ENCODE peak calls at places on chromosomes 16 and 17, in ten cellular contexts. One of them, this sample, is unnamed.

GRCh38 chr17:65485388-65486299 is 75.8 kb downstream of the AXIN2 start:
- DNase-seq in HFFc6: no peak
- DNase-seq in HFF-Myc: no peak
- DNase-seq in neural crest cell: no peak
- DNase-seq in tibial artery: peak; percentile 88
- DNase-seq in heart left ventricle: peak; percentile 81
- DNase-seq in GM06990: no peak
- DNase-seq in brain microvascular endothelial cell: no peak
- DNase-seq in nephron progenitor cell: no peak
- DNase-seq in CD8-positive, alpha-beta T cell: no peak
- DNase-seq in this sample: no peak

GRCh38 chr17:64426584-64426983 is 22.3 kb upstream of the MILR1 start:
- DNase-seq in CD8-positive, alpha-beta T cell: no peak
- DNase-seq in heart left ventricle: no peak
- DNase-seq in tibial artery: no peak
- DNase-seq in neural crest cell: no peak
- DNase-seq in nephron progenitor cell: no peak
- DNase-seq in HFFc6: no peak
- DNase-seq in GM06990: no peak
- DNase-seq in HFF-Myc: no peak
- DNase-seq in brain microvascular endothelial cell: no peak
- DNase-seq in this sample: no peak

GRCh38 chr16:3642397-3643094 is 11.9 kb upstream of the DNASE1 start:
- DNase-seq in HFF-Myc: no peak
- DNase-seq in tibial artery: peak; percentile 31
- DNase-seq in GM06990: no peak
- DNase-seq in heart left ventricle: no peak
- DNase-seq in HFFc6: no peak
- DNase-seq in brain microvascular endothelial cell: peak; percentile 56
- DNase-seq in CD8-positive, alpha-beta T cell: no peak
- DNase-seq in neural crest cell: no peak
- DNase-seq in nephron progenitor cell: peak; percentile 30
- DNase-seq in this sample: no peak

GRCh38 chr16:81636298-81636960 is 142.7 kb upstream of the PLCG2 start:
- DNase-seq in CD8-positive, alpha-beta T cell: no peak
- DNase-seq in brain microvascular endothelial cell: no peak
- DNase-seq in neural crest cell: no peak
- DNase-seq in heart left ventricle: no peak
- DNase-seq in HFF-Myc: no peak
- DNase-seq in nephron progenitor cell: no peak
- DNase-seq in GM06990: no peak
- DNase-seq in HFFc6: no peak
- DNase-seq in tibial artery: no peak
- DNase-seq in this sample: no peak

GRCh38 chr17:78340183-78340955 is 19.5 kb downstream of the SOCS3 start:
- DNase-seq in HFF-Myc: no peak
- DNase-seq in CD8-positive, alpha-beta T cell: no peak
- DNase-seq in neural crest cell: no peak
- DNase-seq in GM06990: no peak
- DNase-seq in nephron progenitor cell: no peak
- DNase-seq in brain microvascular endothelial cell: no peak
- DNase-seq in heart left ventricle: peak; percentile 26
- DNase-seq in tibial artery: no peak
- DNase-seq in HFFc6: no peak
- DNase-seq in this sample: no peak

GRCh38 chr17:76569607-76570279 is 15.9 kb downstream of the ST6GALNAC2 start:
- DNase-seq in CD8-positive, alpha-beta T cell: no peak
- DNase-seq in HFF-Myc: no peak
- DNase-seq in GM06990: no peak
- DNase-seq in tibial artery: no peak
- DNase-seq in HFFc6: no peak
- DNase-seq in brain microvascular endothelial cell: no peak
- DNase-seq in heart left ventricle: no peak
- DNase-seq in nephron progenitor cell: no peak
- DNase-seq in neural crest cell: no peak
- DNase-seq in this sample: no peak

GRCh38 chr16:82700541-82701240 is 73.9 kb downstream of the CDH13 start:
- DNase-seq in HFFc6: peak; percentile 32
- DNase-seq in nephron progenitor cell: no peak
- DNase-seq in HFF-Myc: no peak
- DNase-seq in neural crest cell: no peak
- DNase-seq in GM06990: peak; percentile 30
- DNase-seq in tibial artery: no peak
- DNase-seq in brain microvascular endothelial cell: peak; percentile 75
- DNase-seq in CD8-positive, alpha-beta T cell: no peak
- DNase-seq in heart left ventricle: no peak
- DNase-seq in this sample: no peak

GRCh38 chr16:57834936-57835335 is 32.6 kb upstream of the KIFC3 start:
- DNase-seq in brain microvascular endothelial cell: peak; percentile 52
- DNase-seq in CD8-positive, alpha-beta T cell: no peak
- DNase-seq in HFFc6: no peak
- DNase-seq in nephron progenitor cell: no peak
- DNase-seq in heart left ventricle: no peak
- DNase-seq in GM06990: no peak
- DNase-seq in neural crest cell: no peak
- DNase-seq in tibial artery: no peak
- DNase-seq in HFF-Myc: no peak
- DNase-seq in this sample: no peak

GRCh38 chr16:15523092-15523541 is 88.7 kb downstream of the BMERB1 start:
- DNase-seq in CD8-positive, alpha-beta T cell: no peak
- DNase-seq in HFFc6: no peak
- DNase-seq in tibial artery: no peak
- DNase-seq in GM06990: peak; percentile 5
- DNase-seq in HFF-Myc: no peak
- DNase-seq in heart left ventricle: no peak
- DNase-seq in neural crest cell: no peak
- DNase-seq in nephron progenitor cell: no peak
- DNase-seq in brain microvascular endothelial cell: no peak
- DNase-seq in this sample: no peak

GRCh38 chr16:82653550-82654511 is 27.1 kb downstream of the CDH13 start:
- DNase-seq in heart left ventricle: no peak
- DNase-seq in tibial artery: no peak
- DNase-seq in GM06990: peak; percentile 74
- DNase-seq in brain microvascular endothelial cell: peak; percentile 93
- DNase-seq in neural crest cell: no peak
- DNase-seq in HFFc6: peak; percentile 92
- DNase-seq in CD8-positive, alpha-beta T cell: peak; percentile 1
- DNase-seq in nephron progenitor cell: no peak
- DNase-seq in HFF-Myc: peak; percentile 97
- DNase-seq in this sample: peak; percentile 61

GRCh38 chr16:51120289-51121008 is 30.6 kb downstream of the SALL1 start:
- DNase-seq in CD8-positive, alpha-beta T cell: no peak
- DNase-seq in nephron progenitor cell: no peak
- DNase-seq in heart left ventricle: no peak
- DNase-seq in tibial artery: no peak
- DNase-seq in brain microvascular endothelial cell: no peak
- DNase-seq in HFF-Myc: no peak
- DNase-seq in neural crest cell: no peak
- DNase-seq in HFFc6: no peak
- DNase-seq in GM06990: no peak
- DNase-seq in this sample: no peak

GRCh38 chr17:56833812-56834379 is at the start of the genes C17orf67 and DGKE:
- DNase-seq in nephron progenitor cell: peak; percentile 99
- DNase-seq in HFFc6: peak; percentile 94
- DNase-seq in neural crest cell: peak; percentile 92
- DNase-seq in HFF-Myc: peak; percentile 70
- DNase-seq in heart left ventricle: peak; percentile 99
- DNase-seq in brain microvascular endothelial cell: peak; percentile 93
- DNase-seq in tibial artery: peak; percentile 99
- DNase-seq in CD8-positive, alpha-beta T cell: peak; percentile 98
- DNase-seq in GM06990: peak; percentile 94
- DNase-seq in this sample: peak; percentile 94

GRCh38 chr17:56833023-56833811 is 503 bp downstream of the C17orf67 start:
- DNase-seq in nephron progenitor cell: no peak
- DNase-seq in brain microvascular endothelial cell: peak; percentile 45
- DNase-seq in GM06990: peak; percentile 90
- DNase-seq in HFFc6: peak; percentile 32
- DNase-seq in HFF-Myc: no peak
- DNase-seq in CD8-positive, alpha-beta T cell: peak; percentile 28
- DNase-seq in heart left ventricle: peak; percentile 79
- DNase-seq in tibial artery: peak; percentile 73
- DNase-seq in neural crest cell: peak; percentile 33
- DNase-seq in this sample: no peak

GRCh38 chr17:56832446-56832845 is 1.3 kb downstream of the C17orf67 start:
- DNase-seq in GM06990: no peak
- DNase-seq in heart left ventricle: no peak
- DNase-seq in nephron progenitor cell: no peak
- DNase-seq in HFFc6: no peak
- DNase-seq in tibial artery: no peak
- DNase-seq in CD8-positive, alpha-beta T cell: no peak
- DNase-seq in brain microvascular endothelial cell: no peak
- DNase-seq in neural crest cell: no peak
- DNase-seq in HFF-Myc: no peak
- DNase-seq in this sample: no peak

GRCh38 chr17:56830726-56831363 is 2.9 kb downstream of the C17orf67 start:
- DNase-seq in GM06990: no peak
- DNase-seq in tibial artery: no peak
- DNase-seq in CD8-positive, alpha-beta T cell: no peak
- DNase-seq in neural crest cell: no peak
- DNase-seq in HFFc6: no peak
- DNase-seq in brain microvascular endothelial cell: no peak
- DNase-seq in HFF-Myc: no peak
- DNase-seq in heart left ventricle: no peak
- DNase-seq in nephron progenitor cell: no peak
- DNase-seq in this sample: no peak

GRCh38 chr17:56831364-56832095 is 2.2 kb downstream of the C17orf67 start:
- DNase-seq in CD8-positive, alpha-beta T cell: no peak
- DNase-seq in brain microvascular endothelial cell: no peak
- DNase-seq in tibial artery: no peak
- DNase-seq in GM06990: no peak
- DNase-seq in heart left ventricle: no peak
- DNase-seq in HFFc6: no peak
- DNase-seq in neural crest cell: no peak
- DNase-seq in nephron progenitor cell: no peak
- DNase-seq in HFF-Myc: no peak
- DNase-seq in this sample: no peak
- TF ChIP-seq CTCF in CD8-positive, alpha-beta T cell: no peak
- TF ChIP-seq CTCF in brain microvascular endothelial cell: no peak
- TF ChIP-seq CTCF in tibial artery: no peak
- TF ChIP-seq CTCF in GM06990: no peak
- TF ChIP-seq CTCF in heart left ventricle: no peak
- TF ChIP-seq CTCF in HFFc6: no peak
- TF ChIP-seq CTCF in neural crest cell: no peak
- TF ChIP-seq CTCF in nephron progenitor cell: no peak
- TF ChIP-seq CTCF in HFF-Myc: no peak
- TF ChIP-seq CTCF in this sample: no peak

GRCh38 chr17:58637011-58637570 is 54.8 kb downstream of the TEX14 start:
- DNase-seq in HFF-Myc: no peak
- DNase-seq in CD8-positive, alpha-beta T cell: no peak
- DNase-seq in HFFc6: no peak
- DNase-seq in heart left ventricle: no peak
- DNase-seq in brain microvascular endothelial cell: no peak
- DNase-seq in tibial artery: no peak
- DNase-seq in nephron progenitor cell: no peak
- DNase-seq in GM06990: no peak
- DNase-seq in neural crest cell: no peak
- DNase-seq in this sample: no peak

GRCh38 chr17:58626905-58627304 is 64.9 kb downstream of the TEX14 start:
- DNase-seq in neural crest cell: no peak
- DNase-seq in tibial artery: no peak
- DNase-seq in GM06990: no peak
- DNase-seq in brain microvascular endothelial cell: no peak
- DNase-seq in HFF-Myc: no peak
- DNase-seq in HFFc6: no peak
- DNase-seq in CD8-positive, alpha-beta T cell: no peak
- DNase-seq in heart left ventricle: no peak
- DNase-seq in nephron progenitor cell: no peak
- DNase-seq in this sample: no peak

GRCh38 chr17:58632324-58633314 is 59.2 kb downstream of the TEX14 start:
- DNase-seq in CD8-positive, alpha-beta T cell: no peak
- DNase-seq in GM06990: peak; percentile 13
- DNase-seq in nephron progenitor cell: no peak
- DNase-seq in heart left ventricle: no peak
- DNase-seq in HFF-Myc: no peak
- DNase-seq in neural crest cell: no peak
- DNase-seq in HFFc6: no peak
- DNase-seq in brain microvascular endothelial cell: no peak
- DNase-seq in tibial artery: no peak
- DNase-seq in this sample: no peak

GRCh38 chr17:58630883-58631522 is 60.8 kb downstream of the TEX14 start:
- DNase-seq in heart left ventricle: no peak
- DNase-seq in HFF-Myc: no peak
- DNase-seq in GM06990: peak; percentile 75
- DNase-seq in neural crest cell: peak; percentile 26
- DNase-seq in nephron progenitor cell: peak; percentile 44
- DNase-seq in brain microvascular endothelial cell: peak; percentile 73
- DNase-seq in CD8-positive, alpha-beta T cell: no peak
- DNase-seq in HFFc6: peak; percentile 97
- DNase-seq in tibial artery: no peak
- DNase-seq in this sample: no peak

GRCh38 chr17:58631523-58632323 is 60.1 kb downstream of the TEX14 start:
- DNase-seq in brain microvascular endothelial cell: peak; percentile 97
- DNase-seq in nephron progenitor cell: peak; percentile 90
- DNase-seq in HFFc6: peak; percentile 99
- DNase-seq in tibial artery: peak; percentile 96
- DNase-seq in CD8-positive, alpha-beta T cell: peak; percentile 84
- DNase-seq in neural crest cell: peak; percentile 87
- DNase-seq in heart left ventricle: peak; percentile 96
- DNase-seq in HFF-Myc: peak; percentile 99
- DNase-seq in GM06990: peak; percentile 90
- DNase-seq in this sample: peak; percentile 82
- TF ChIP-seq CTCF in brain microvascular endothelial cell: no peak
- TF ChIP-seq CTCF in nephron progenitor cell: no peak
- TF ChIP-seq CTCF in HFFc6: peak; percentile 48
- TF ChIP-seq CTCF in tibial artery: peak; percentile 41
- TF ChIP-seq CTCF in CD8-positive, alpha-beta T cell: no peak
- TF ChIP-seq CTCF in neural crest cell: peak; percentile 53
- TF ChIP-seq CTCF in heart left ventricle: peak; percentile 21
- TF ChIP-seq CTCF in HFF-Myc: peak; percentile 16
- TF ChIP-seq CTCF in GM06990: no peak
- TF ChIP-seq CTCF in this sample: peak; percentile 23

GRCh38 chr16:67357561-67357960 is 30.9 kb downstream of the LRRC36 start:
- DNase-seq in HFFc6: no peak
- DNase-seq in CD8-positive, alpha-beta T cell: no peak
- DNase-seq in nephron progenitor cell: no peak
- DNase-seq in heart left ventricle: no peak
- DNase-seq in brain microvascular endothelial cell: no peak
- DNase-seq in GM06990: no peak
- DNase-seq in HFF-Myc: no peak
- DNase-seq in tibial artery: no peak
- DNase-seq in neural crest cell: no peak
- DNase-seq in this sample: no peak
- TF ChIP-seq CTCF in HFFc6: no peak
- TF ChIP-seq CTCF in CD8-positive, alpha-beta T cell: no peak
- TF ChIP-seq CTCF in nephron progenitor cell: no peak
- TF ChIP-seq CTCF in heart left ventricle: no peak
- TF ChIP-seq CTCF in brain microvascular endothelial cell: no peak
- TF ChIP-seq CTCF in GM06990: no peak
- TF ChIP-seq CTCF in HFF-Myc: no peak
- TF ChIP-seq CTCF in tibial artery: no peak
- TF ChIP-seq CTCF in neural crest cell: no peak
- TF ChIP-seq CTCF in this sample: no peak

DNA sequence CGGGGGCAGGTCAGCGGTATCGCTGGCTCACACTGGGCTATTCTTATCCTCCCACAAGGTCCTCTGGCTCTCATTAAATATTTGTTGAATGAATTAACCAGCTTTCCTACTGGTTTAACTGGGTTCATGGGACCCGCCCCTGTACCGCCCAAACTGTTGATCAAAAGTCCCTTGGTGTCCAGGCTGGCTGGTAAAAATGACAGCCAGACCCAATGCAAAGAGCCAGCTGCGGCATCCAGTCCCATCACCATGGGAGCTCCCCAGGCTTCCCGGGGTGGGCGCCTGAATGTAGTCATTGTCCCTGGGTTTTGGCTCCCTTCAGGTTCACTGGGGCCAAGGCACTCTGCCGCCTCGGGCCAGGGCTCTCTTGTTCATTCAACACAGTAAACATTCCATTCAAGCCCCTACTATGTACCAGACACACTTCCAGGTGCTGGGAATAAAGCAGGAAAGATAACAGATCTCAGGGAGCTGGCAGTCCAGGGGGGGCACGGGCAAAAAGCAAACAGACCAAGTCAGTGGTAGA is 11.7 kb upstream of the ATP2C2 start:
- DNase-seq in neural crest cell: peak; percentile 43
- DNase-seq in heart left ventricle: no peak
- DNase-seq in CD8-positive, alpha-beta T cell: no peak
- DNase-seq in nephron progenitor cell: no peak
- DNase-seq in HFFc6: no peak
- DNase-seq in GM06990: no peak
- DNase-seq in brain microvascular endothelial cell: no peak
- DNase-seq in tibial artery: no peak
- DNase-seq in HFF-Myc: no peak
- DNase-seq in this sample: no peak
- TF ChIP-seq CTCF in neural crest cell: no peak
- TF ChIP-seq CTCF in heart left ventricle: no peak
- TF ChIP-seq CTCF in CD8-positive, alpha-beta T cell: no peak
- TF ChIP-seq CTCF in nephron progenitor cell: no peak
- TF ChIP-seq CTCF in HFFc6: no peak
- TF ChIP-seq CTCF in GM06990: no peak
- TF ChIP-seq CTCF in brain microvascular endothelial cell: no peak
- TF ChIP-seq CTCF in tibial artery: no peak
- TF ChIP-seq CTCF in HFF-Myc: no peak
- TF ChIP-seq CTCF in this sample: no peak

This sample was measured in AG09319.